ENCODE peak calls at places on chromosomes 2 and 18, in eight cellular contexts. Q is CD8-positive, alpha-beta memory T cell; T is cardiac fibroblast; I is H4; L is stimulated activated CD4-positive, alpha-beta T cell treated with anti-CD3 and anti-CD28 coated beads, Interleukin-2, amount 100 ng/mL, for 48 hours; B is NCI-H2029 treated with DMSO at 0.1 percent for 48 hours; G is cardiac muscle cell; O is posterior vena cava. N is an unnamed sample.

GRCh38 chr2:240646061-240646899 is 21.0 kb downstream of the GPR35 start:
- DNase-seq in Q (peak; percentile 45), T (no peak), I (no peak), L (no peak), B (no peak), G (no peak), O (peak; percentile 68), N (no peak)

GRCh38 chr2:221502270-221502973 is 69.7 kb downstream of the EPHA4 start:
- DNase-seq in Q (no peak), T (peak; percentile 37), I (no peak), L (peak; percentile 20), B (no peak), G (no peak), O (no peak), N (no peak)

GRCh38 chr2:130390460-130391057 is 34.7 kb downstream of the PTPN18 start:
- DNase-seq in Q (no peak), T (no peak), I (peak; percentile 1), L (no peak), B (no peak), G (no peak), O (peak; percentile 79), N (no peak)

GRCh38 chr2:197207106-197207505 is 103.5 kb downstream of the ANKRD44 start:
- DNase-seq in Q (no peak), T (no peak), I (no peak), L (no peak), B (no peak), G (no peak), O (no peak), N (no peak)

GRCh38 chr2:104344985-104345384 is 508.9 kb upstream of the POU3F3 start:
- DNase-seq in Q (no peak), T (no peak), I (no peak), L (no peak), B (no peak), G (no peak), O (no peak), N (no peak)

GRCh38 chr2:98730053-98730850 is 680 bp downstream of the MGAT4A start:
- DNase-seq in Q (peak; percentile 71), T (no peak), I (no peak), L (peak; percentile 43), B (no peak), G (peak; percentile 50), O (peak; percentile 83), N (peak; percentile 81)

GRCh38 chr2:220269421-220269820 is 642.0 kb downstream of the SLC4A3 start:
- DNase-seq in Q (no peak), T (no peak), I (no peak), L (no peak), B (no peak), G (no peak), O (no peak), N (no peak)

GRCh38 chr2:23757686-23758433 is 169.1 kb downstream of the ATAD2B start:
- DNase-seq in Q (no peak), T (peak; percentile 95), I (peak; percentile 56), L (no peak), B (no peak), G (no peak), O (no peak), N (no peak)

GRCh38 chr2:98469862-98470544 is 25.3 kb downstream of the INPP4A start:
- DNase-seq in Q (no peak), T (no peak), I (no peak), L (no peak), B (no peak), G (no peak), O (no peak), N (peak; percentile 50)

GRCh38 chr2:52810460-52810859 is 957.1 kb upstream of the CHAC2 start:
- DNase-seq in Q (no peak), T (peak; percentile 43), I (peak; percentile 10), L (no peak), B (no peak), G (peak; percentile 19), O (no peak), N (no peak)

GRCh38 chr18:41992066-41992465 is 37.0 kb downstream of the PIK3C3 start:
- DNase-seq in Q (no peak), T (no peak), I (no peak), L (no peak), B (no peak), G (no peak), O (no peak), N (no peak)

GRCh38 chr2:110771549-110772382 is 39.4 kb downstream of the ACOXL start:
- DNase-seq in Q (no peak), T (no peak), I (no peak), L (no peak), B (peak; percentile 73), G (no peak), O (no peak), N (no peak)

GRCh38 chr2:8876628-8877027 is 39.2 kb upstream of the KIDINS220 start:
- DNase-seq in Q (no peak), T (no peak), I (no peak), L (no peak), B (no peak), G (no peak), O (no peak), N (no peak)

GRCh38 chr2:38653380-38653714 is 12.6 kb upstream of the GALM start:
- DNase-seq in Q (no peak), T (no peak), I (no peak), L (peak; percentile 31), B (no peak), G (no peak), O (no peak), N (no peak)

GRCh38 chr2:185215497-185215896 is 523.1 kb upstream of the FSIP2 start:
- DNase-seq in Q (no peak), T (no peak), I (no peak), L (no peak), B (no peak), G (no peak), O (no peak), N (no peak)

GRCh38 chr2:102618452-102619413 is 620 bp upstream of the SLC9A2 start:
- DNase-seq in Q (no peak), T (peak; percentile 13), I (no peak), L (peak; percentile 14), B (no peak), G (peak; percentile 61), O (peak; percentile 78), N (no peak)

GRCh38 chr2:70514612-70515055 is 39.0 kb downstream of the TGFA start:
- DNase-seq in Q (no peak), T (no peak), I (no peak), L (no peak), B (peak; percentile 77), G (peak; percentile 41), O (no peak), N (no peak)

GRCh38 chr18:12442946-12443345 is 35.2 kb downstream of the PRELID3A start:
- DNase-seq in Q (no peak), T (peak; percentile 61), I (no peak), L (no peak), B (no peak), G (no peak), O (no peak), N (no peak)

GRCh38 chr2:38336619-38337018 is 40.5 kb downstream of the ATL2 start:
- DNase-seq in Q (no peak), T (no peak), I (no peak), L (no peak), B (no peak), G (no peak), O (no peak), N (no peak)

GRCh38 chr2:58448065-58448507 is 207.0 kb upstream of the FANCL start:
- DNase-seq in Q (peak; percentile 2), T (peak; percentile 80), I (peak; percentile 75), L (peak; percentile 11), B (peak; percentile 71), G (peak; percentile 79), O (no peak), N (no peak)

GRCh38 chr2:7685342-7686015 is 768.3 kb downstream of the RNF144A start:
- DNase-seq in Q (no peak), T (no peak), I (no peak), L (no peak), B (no peak), G (no peak), O (no peak), N (no peak)

GRCh38 chr18:9973461-9973860 is 59.6 kb downstream of the VAPA start:
- DNase-seq in Q (no peak), T (no peak), I (no peak), L (no peak), B (no peak), G (no peak), O (no peak), N (no peak)

GRCh38 chr2:43133708-43134570 is 92.5 kb downstream of the ZFP36L2 start:
- DNase-seq in Q (peak; percentile 97), T (no peak), I (no peak), L (no peak), B (no peak), G (no peak), O (no peak), N (peak; percentile 79)

GRCh38 chr2:1822341-1822740 is 78.0 kb upstream of the PXDN start:
- DNase-seq in Q (no peak), T (no peak), I (no peak), L (no peak), B (no peak), G (no peak), O (no peak), N (no peak)

GRCh38 chr2:155141418-155141817 is 442.9 kb downstream of the KCNJ3 start:
- DNase-seq in Q (no peak), T (no peak), I (no peak), L (no peak), B (no peak), G (no peak), O (no peak), N (no peak)

GRCh38 chr2:58137221-58137620 is 90.6 kb downstream of the VRK2 start:
- DNase-seq in Q (no peak), T (peak; percentile 81), I (no peak), L (no peak), B (no peak), G (no peak), O (no peak), N (no peak)

GRCh38 chr2:11290211-11290610 is 54.2 kb downstream of the ROCK2 start:
- DNase-seq in Q (no peak), T (no peak), I (no peak), L (no peak), B (no peak), G (no peak), O (no peak), N (no peak)

GRCh38 chr2:239912171-239912937 is 112.8 kb downstream of the NDUFA10 start:
- DNase-seq in Q (no peak), T (no peak), I (no peak), L (no peak), B (no peak), G (no peak), O (peak; percentile 56), N (peak; percentile 47)

GRCh38 chr2:10935953-10936942 is 24.5 kb downstream of the KCNF1 start:
- DNase-seq in Q (no peak), T (peak; percentile 99), I (peak; percentile 93), L (no peak), B (no peak), G (no peak), O (peak; percentile 32), N (no peak)

GRCh38 chr2:34105015-34105767 is 506.1 kb upstream of the FAM98A start:
- DNase-seq in Q (no peak), T (peak; percentile 79), I (peak; percentile 13), L (no peak), B (no peak), G (no peak), O (no peak), N (no peak)

GRCh38 chr2:236101311-236101950 is 66.8 kb downstream of the GBX2 start:
- DNase-seq in Q (no peak), T (no peak), I (no peak), L (no peak), B (no peak), G (peak; percentile 77), O (no peak), N (no peak)

GRCh38 chr18:39419315-39419714 is 1853.7 kb upstream of the CELF4 start:
- DNase-seq in Q (no peak), T (no peak), I (no peak), L (no peak), B (no peak), G (no peak), O (no peak), N (no peak)

GRCh38 chr2:7725132-7725849 is 808.1 kb downstream of the RNF144A start:
- DNase-seq in Q (peak; percentile 37), T (peak; percentile 27), I (no peak), L (no peak), B (no peak), G (peak; percentile 25), O (no peak), N (no peak)